ENCODE peak calls at places on chromosomes 11 and 22, in ten cellular contexts. One of them, this sample, is unnamed.

GRCh38 chr11:126702987-126703386 is 297.6 kb downstream of the KIRREL3 start:
- DNase-seq in stimulated activated CD4-positive, alpha-beta T cell treated with anti-CD3 and anti-CD28 coated beads, Interleukin-4, amount 100 ng/mL, for 4 hours: no peak
- DNase-seq in SK-N-MC: no peak
- DNase-seq in pancreas: no peak
- DNase-seq in A549: no peak
- DNase-seq in NCI-H146: no peak
- DNase-seq in GM12891: no peak
- DNase-seq in cardiac septum: no peak
- DNase-seq in fibroblast of pulmonary artery: no peak
- DNase-seq in Right ventricle myocardium superior: peak; percentile 52
- DNase-seq in this sample: no peak

GRCh38 chr11:94750319-94751215 is 17.6 kb upstream of the AMOTL1 start:
- DNase-seq in Right ventricle myocardium superior: no peak
- DNase-seq in stimulated activated CD4-positive, alpha-beta T cell treated with anti-CD3 and anti-CD28 coated beads, Interleukin-4, amount 100 ng/mL, for 4 hours: no peak
- DNase-seq in NCI-H146: no peak
- DNase-seq in GM12891: no peak
- DNase-seq in pancreas: no peak
- DNase-seq in A549: no peak
- DNase-seq in fibroblast of pulmonary artery: no peak
- DNase-seq in cardiac septum: no peak
- DNase-seq in SK-N-MC: no peak
- DNase-seq in this sample: no peak

GRCh38 chr22:20945578-20945934 is 21.5 kb upstream of the AIFM3 start:
- DNase-seq in Right ventricle myocardium superior: no peak
- DNase-seq in stimulated activated CD4-positive, alpha-beta T cell treated with anti-CD3 and anti-CD28 coated beads, Interleukin-4, amount 100 ng/mL, for 4 hours: no peak
- DNase-seq in fibroblast of pulmonary artery: no peak
- DNase-seq in GM12891: no peak
- DNase-seq in SK-N-MC: no peak
- DNase-seq in pancreas: no peak
- DNase-seq in NCI-H146: no peak
- DNase-seq in cardiac septum: peak; percentile 41
- DNase-seq in A549: no peak
- DNase-seq in this sample: no peak

GRCh38 chr11:74937696-74938475 is 11.0 kb downstream of the XRRA1 start:
- DNase-seq in stimulated activated CD4-positive, alpha-beta T cell treated with anti-CD3 and anti-CD28 coated beads, Interleukin-4, amount 100 ng/mL, for 4 hours: no peak
- DNase-seq in A549: no peak
- DNase-seq in NCI-H146: no peak
- DNase-seq in cardiac septum: no peak
- DNase-seq in SK-N-MC: no peak
- DNase-seq in fibroblast of pulmonary artery: peak; percentile 48
- DNase-seq in GM12891: no peak
- DNase-seq in Right ventricle myocardium superior: no peak
- DNase-seq in pancreas: no peak
- DNase-seq in this sample: no peak

GRCh38 chr11:114304969-114305368 is 8.8 kb downstream of the NNMT start:
- DNase-seq in pancreas: no peak
- DNase-seq in cardiac septum: no peak
- DNase-seq in fibroblast of pulmonary artery: peak; percentile 32
- DNase-seq in stimulated activated CD4-positive, alpha-beta T cell treated with anti-CD3 and anti-CD28 coated beads, Interleukin-4, amount 100 ng/mL, for 4 hours: no peak
- DNase-seq in NCI-H146: no peak
- DNase-seq in GM12891: no peak
- DNase-seq in SK-N-MC: no peak
- DNase-seq in Right ventricle myocardium superior: no peak
- DNase-seq in A549: no peak
- DNase-seq in this sample: no peak

GRCh38 chr22:22460635-22461034 is 47.9 kb downstream of the ZNF280B start:
- DNase-seq in NCI-H146: no peak
- DNase-seq in A549: peak; percentile 11
- DNase-seq in Right ventricle myocardium superior: no peak
- DNase-seq in cardiac septum: no peak
- DNase-seq in stimulated activated CD4-positive, alpha-beta T cell treated with anti-CD3 and anti-CD28 coated beads, Interleukin-4, amount 100 ng/mL, for 4 hours: no peak
- DNase-seq in GM12891: no peak
- DNase-seq in fibroblast of pulmonary artery: peak; percentile 13
- DNase-seq in SK-N-MC: no peak
- DNase-seq in pancreas: no peak
- DNase-seq in this sample: no peak

GRCh38 chr11:22742149-22742548 is 75.7 kb downstream of the GAS2 start:
- DNase-seq in Right ventricle myocardium superior: no peak
- DNase-seq in cardiac septum: no peak
- DNase-seq in SK-N-MC: no peak
- DNase-seq in NCI-H146: no peak
- DNase-seq in pancreas: no peak
- DNase-seq in A549: no peak
- DNase-seq in stimulated activated CD4-positive, alpha-beta T cell treated with anti-CD3 and anti-CD28 coated beads, Interleukin-4, amount 100 ng/mL, for 4 hours: no peak
- DNase-seq in GM12891: no peak
- DNase-seq in fibroblast of pulmonary artery: no peak
- DNase-seq in this sample: no peak

GRCh38 chr11:64891215-64891848 is 12.9 kb upstream of the EHD1 start:
- DNase-seq in fibroblast of pulmonary artery: no peak
- DNase-seq in pancreas: no peak
- DNase-seq in Right ventricle myocardium superior: no peak
- DNase-seq in A549: no peak
- DNase-seq in GM12891: no peak
- DNase-seq in NCI-H146: no peak
- DNase-seq in SK-N-MC: no peak
- DNase-seq in cardiac septum: no peak
- DNase-seq in stimulated activated CD4-positive, alpha-beta T cell treated with anti-CD3 and anti-CD28 coated beads, Interleukin-4, amount 100 ng/mL, for 4 hours: no peak
- DNase-seq in this sample: no peak

GRCh38 chr11:134679592-134679991 is 267.6 kb upstream of the B3GAT1 start:
- DNase-seq in Right ventricle myocardium superior: no peak
- DNase-seq in stimulated activated CD4-positive, alpha-beta T cell treated with anti-CD3 and anti-CD28 coated beads, Interleukin-4, amount 100 ng/mL, for 4 hours: no peak
- DNase-seq in NCI-H146: no peak
- DNase-seq in cardiac septum: no peak
- DNase-seq in GM12891: no peak
- DNase-seq in pancreas: no peak
- DNase-seq in fibroblast of pulmonary artery: no peak
- DNase-seq in A549: no peak
- DNase-seq in SK-N-MC: no peak
- DNase-seq in this sample: peak; percentile 51

GRCh38 chr11:61334434-61335354 is 1.7 kb downstream of the TKFC start:
- DNase-seq in NCI-H146: no peak
- DNase-seq in pancreas: no peak
- DNase-seq in GM12891: no peak
- DNase-seq in A549: no peak
- DNase-seq in SK-N-MC: no peak
- DNase-seq in fibroblast of pulmonary artery: peak; percentile 36
- DNase-seq in cardiac septum: peak; percentile 67
- DNase-seq in stimulated activated CD4-positive, alpha-beta T cell treated with anti-CD3 and anti-CD28 coated beads, Interleukin-4, amount 100 ng/mL, for 4 hours: no peak
- DNase-seq in Right ventricle myocardium superior: no peak
- DNase-seq in this sample: no peak

GRCh38 chr11:134801526-134801925 is 389.5 kb upstream of the B3GAT1 start:
- DNase-seq in SK-N-MC: no peak
- DNase-seq in GM12891: no peak
- DNase-seq in pancreas: no peak
- DNase-seq in stimulated activated CD4-positive, alpha-beta T cell treated with anti-CD3 and anti-CD28 coated beads, Interleukin-4, amount 100 ng/mL, for 4 hours: no peak
- DNase-seq in Right ventricle myocardium superior: no peak
- DNase-seq in cardiac septum: no peak
- DNase-seq in A549: no peak
- DNase-seq in NCI-H146: no peak
- DNase-seq in fibroblast of pulmonary artery: no peak
- DNase-seq in this sample: no peak